ENCODE peak calls at places on chromosomes 5 and 9, in eight cellular contexts. N is ovary, J is mesendoderm, S is dorsolateral prefrontal cortex, U is upper lobe of left lung, G is adrenal gland, C is astrocyte of the cerebellum, O is Panc1. T is an unnamed sample.

GRCh38 chr5:79938468-79938867 is 52.6 kb downstream of the MTX3 start:
- DNase-seq in N (no peak), J (no peak), S (no peak), U (no peak), G (no peak), C (no peak), O (no peak), T (no peak)

GRCh38 chr5:179585903-179586511 is 35.7 kb downstream of the RUFY1 start:
- DNase-seq in N (no peak), J (no peak), S (no peak), U (peak), G (no peak), C (no peak), O (no peak), T (no peak)

GRCh38 chr5:93995126-93995621 is 253.8 kb upstream of the POU5F2 start:
- DNase-seq in N (no peak), J (no peak), S (no peak), U (no peak), G (no peak), C (no peak), O (no peak), T (peak)

GRCh38 chr9:91945277-91946074 is 4.6 kb downstream of the ROR2 start:
- DNase-seq in N (peak), J (peak), S (no peak), U (no peak), G (no peak), C (no peak), O (no peak), T (no peak)

GRCh38 chr9:134336924-134337323 is 10.7 kb downstream of the RXRA start:
- DNase-seq in N (no peak), J (no peak), S (no peak), U (no peak), G (no peak), C (no peak), O (no peak), T (no peak)

GRCh38 chr5:171945066-171945465 is 61.4 kb downstream of the FBXW11 start:
- DNase-seq in N (no peak), J (no peak), S (no peak), U (no peak), G (no peak), C (no peak), O (no peak), T (no peak)

GRCh38 chr9:13513262-13513661 is 233.8 kb upstream of the MPDZ start:
- DNase-seq in N (no peak), J (no peak), S (no peak), U (no peak), G (no peak), C (no peak), O (no peak), T (no peak)

GRCh38 chr9:105415344-105415980 is 32.4 kb upstream of the FSD1L start:
- DNase-seq in N (peak), J (peak), S (peak), U (peak), G (peak), C (peak), O (peak), T (no peak)

GRCh38 chr5:83802686-83803085 is 82.0 kb upstream of the HAPLN1 start:
- DNase-seq in N (no peak), J (no peak), S (no peak), U (no peak), G (no peak), C (no peak), O (no peak), T (peak)

GRCh38 chr5:82735160-82735789 is 341.9 kb downstream of the TMEM167A start:
- DNase-seq in N (no peak), J (no peak), S (no peak), U (no peak), G (no peak), C (peak), O (no peak), T (no peak)

GRCh38 chr5:53303105-53303504 is 177.3 kb upstream of the FST start:
- DNase-seq in N (no peak), J (no peak), S (no peak), U (no peak), G (no peak), C (peak), O (no peak), T (peak)

GRCh38 chr9:120937127-120937526 is 10.5 kb upstream of the TRAF1 start:
- DNase-seq in N (peak), J (no peak), S (no peak), U (no peak), G (no peak), C (no peak), O (no peak), T (no peak)

GRCh38 chr9:121686930-121687541 is 35.6 kb downstream of the DAB2IP start:
- DNase-seq in N (peak), J (peak), S (peak), U (peak), G (peak), C (peak), O (peak), T (no peak)

GRCh38 chr9:1005043-1005667 is 28.7 kb downstream of the DMRT3 start:
- DNase-seq in N (no peak), J (peak), S (peak), U (peak), G (peak), C (peak), O (peak), T (peak)

GRCh38 chr9:2087500-2088313 is 72.6 kb downstream of the SMARCA2 start:
- DNase-seq in N (no peak), J (peak), S (no peak), U (no peak), G (no peak), C (no peak), O (peak), T (no peak)

GRCh38 chr5:40823459-40823858 is 11.6 kb downstream of the RPL37 start:
- DNase-seq in N (no peak), J (peak), S (no peak), U (no peak), G (no peak), C (no peak), O (no peak), T (no peak)

GRCh38 chr5:78514427-78515345 is 133.9 kb downstream of the LHFPL2 start:
- DNase-seq in N (no peak), J (no peak), S (no peak), U (no peak), G (no peak), C (no peak), O (no peak), T (no peak)

GRCh38 chr9:6052520-6052919 is 37.1 kb upstream of the RANBP6 start:
- DNase-seq in N (no peak), J (peak), S (no peak), U (no peak), G (no peak), C (no peak), O (no peak), T (no peak)

GRCh38 chr5:180353963-180354574 is 933 bp upstream of the GFPT2 start:
- DNase-seq in N (peak), J (no peak), S (no peak), U (no peak), G (no peak), C (no peak), O (no peak), T (no peak)

GRCh38 chr5:147168578-147169327 is 66.1 kb upstream of the STK32A start:
- DNase-seq in N (no peak), J (peak), S (no peak), U (no peak), G (no peak), C (no peak), O (no peak), T (no peak)

GRCh38 chr9:69649566-69650260 is 22.5 kb downstream of the APBA1 start:
- DNase-seq in N (no peak), J (no peak), S (no peak), U (no peak), G (no peak), C (no peak), O (no peak), T (peak)

GRCh38 chr5:121006206-121006605 is 542.1 kb downstream of the PRR16 start:
- DNase-seq in N (no peak), J (no peak), S (no peak), U (no peak), G (no peak), C (no peak), O (no peak), T (no peak)

GRCh38 chr9:86175223-86175622 is 75.9 kb upstream of the GOLM1 start:
- DNase-seq in N (no peak), J (no peak), S (no peak), U (no peak), G (no peak), C (no peak), O (no peak), T (no peak)

GRCh38 chr5:107428303-107428761 is 242.4 kb downstream of the EFNA5 start:
- DNase-seq in N (no peak), J (no peak), S (no peak), U (no peak), G (no peak), C (peak), O (no peak), T (no peak)

GRCh38 chr9:36151306-36152210 is 15.0 kb downstream of the GLIPR2 start:
- DNase-seq in N (no peak), J (peak), S (no peak), U (peak), G (no peak), C (no peak), O (no peak), T (no peak)

GRCh38 chr5:20556364-20556763 is 568.4 kb upstream of the CDH18 start:
- DNase-seq in N (no peak), J (peak), S (no peak), U (no peak), G (no peak), C (peak), O (no peak), T (no peak)

GRCh38 chr5:165157209-165157608 is 1651.8 kb downstream of the MAT2B start:
- DNase-seq in N (no peak), J (no peak), S (no peak), U (no peak), G (no peak), C (no peak), O (no peak), T (no peak)

GRCh38 chr5:170296935-170297588 is 515 bp downstream of the LCP2 start:
- DNase-seq in N (no peak), J (no peak), S (no peak), U (no peak), G (no peak), C (no peak), O (no peak), T (no peak)

DNA sequence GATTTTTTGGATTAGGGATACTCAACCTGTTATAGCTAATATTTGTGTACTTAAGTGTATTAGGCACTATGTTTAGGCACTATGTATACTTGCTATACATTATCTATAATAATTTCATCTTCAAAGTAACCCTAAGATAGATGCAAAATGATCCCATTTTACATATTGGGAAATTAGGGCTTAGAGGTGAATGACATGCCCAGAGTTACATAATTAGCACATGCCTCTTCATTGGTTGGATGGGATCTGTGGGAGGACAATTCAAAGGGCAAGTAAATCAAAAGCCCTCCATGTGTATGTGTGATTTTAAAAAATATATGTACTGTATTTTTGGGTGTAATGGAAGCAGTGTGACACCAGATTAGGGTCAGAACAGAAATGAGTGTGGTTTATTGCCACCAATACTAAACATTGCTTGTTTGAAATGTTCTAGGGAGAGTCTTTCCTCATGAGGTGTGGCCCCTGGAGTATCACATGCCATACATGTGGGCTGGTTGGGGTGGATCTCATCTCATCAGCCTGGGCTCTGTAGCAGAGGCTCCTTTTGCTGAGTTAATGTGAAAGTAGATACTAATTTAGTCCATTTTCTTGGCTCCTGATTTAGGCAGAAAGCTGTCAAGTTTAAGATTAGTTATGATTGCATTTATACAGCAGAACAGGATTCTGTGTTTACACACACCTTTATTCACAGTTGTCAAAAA is 5.5 kb downstream of the C9orf85 start:
- DNase-seq in N (no peak), J (no peak), S (no peak), U (no peak), G (no peak), C (no peak), O (no peak), T (no peak)
- H3K4me3 ChIP-seq in N (no peak), J (no peak), S (no peak), U (no peak), G (no peak), C (no peak), O (no peak), T (no peak)

DNA sequence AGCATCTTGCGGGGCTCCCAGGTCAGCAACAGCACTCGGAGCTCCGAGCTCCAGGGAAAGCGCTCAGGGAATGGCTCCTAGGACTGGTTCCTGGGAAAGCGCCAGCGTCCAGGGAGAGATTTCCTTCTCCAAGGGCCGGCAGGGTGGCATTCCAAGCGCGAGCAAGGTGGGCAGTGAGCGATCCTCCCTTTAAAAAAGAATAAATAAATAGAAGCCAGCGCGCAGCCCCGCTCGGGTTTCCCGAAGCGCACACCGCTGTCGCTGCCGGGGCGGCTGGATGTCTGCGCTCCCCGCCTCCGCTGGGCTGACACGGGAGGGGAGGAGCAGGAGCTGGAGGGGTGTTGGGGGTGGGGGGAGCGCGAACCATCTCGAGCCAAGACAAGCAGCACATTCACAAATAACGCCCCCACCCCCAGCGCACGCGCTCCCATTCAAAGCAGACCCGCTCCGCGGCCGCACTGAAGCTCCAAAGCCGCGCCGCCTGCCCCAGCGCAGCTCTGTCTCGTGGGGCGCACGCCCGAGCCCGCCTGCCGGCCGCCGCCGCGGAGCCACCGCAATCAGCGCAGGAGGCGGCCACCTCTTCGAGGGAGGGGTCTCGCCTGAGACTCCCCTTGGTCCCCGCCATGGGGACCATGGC is 327.5 kb downstream of the SH3GL2 start:
- DNase-seq in N (peak), J (peak), S (peak), U (no peak), G (no peak), C (no peak), O (no peak), T (no peak)
- H3K4me3 ChIP-seq in N (peak), J (peak), S (peak), U (no peak), G (no peak), C (no peak), O (no peak), T (no peak)

GRCh38 chr9:124766326-124766725 is 4.8 kb downstream of the NR6A1 start:
- DNase-seq in N (no peak), J (no peak), S (no peak), U (no peak), G (no peak), C (no peak), O (no peak), T (no peak)
- H3K4me3 ChIP-seq in N (no peak), J (no peak), S (no peak), U (no peak), G (no peak), C (no peak), O (no peak), T (no peak)

DNA sequence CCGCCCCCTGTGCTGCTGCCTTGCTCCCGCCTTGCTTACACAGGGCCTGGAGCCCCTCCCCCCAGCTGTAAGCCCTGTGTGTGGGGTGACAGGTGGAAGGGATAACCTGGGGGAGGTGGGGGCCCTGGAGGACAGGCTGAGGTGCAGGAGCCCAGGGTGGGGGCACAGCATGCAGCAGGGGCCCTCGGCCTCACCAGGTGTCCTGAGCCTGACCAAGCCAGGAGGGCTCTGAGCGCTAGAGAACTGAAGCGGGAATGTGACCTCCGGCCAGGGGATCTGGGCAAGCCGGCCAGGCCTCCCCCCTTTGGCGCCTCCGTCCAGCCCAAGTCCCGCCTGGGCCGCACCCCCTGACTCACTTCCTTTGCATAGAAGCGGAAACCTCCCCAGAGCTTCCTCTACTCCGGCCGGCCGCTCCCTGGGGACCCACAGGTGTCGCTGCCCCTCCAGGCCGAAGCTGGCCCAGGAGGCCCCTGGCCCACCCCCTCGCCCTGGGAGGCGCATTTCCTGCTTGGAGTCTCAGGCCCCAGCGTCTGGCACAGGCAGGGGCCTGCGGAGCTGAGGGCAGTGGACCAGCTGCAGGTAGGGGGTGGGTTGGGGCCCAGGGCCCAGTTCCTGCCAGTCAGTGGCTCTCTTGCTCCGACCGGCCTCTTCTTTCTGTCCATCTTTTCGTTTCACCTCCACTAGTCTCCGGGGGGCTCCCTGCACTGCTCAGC is at the start of gene TOR4A:
- DNase-seq in N (peak), J (peak), S (peak), U (peak), G (peak), C (no peak), O (no peak), T (no peak)
- H3K4me3 ChIP-seq in N (peak), J (peak), S (peak), U (peak), G (no peak), C (peak), O (peak), T (peak)

DNA sequence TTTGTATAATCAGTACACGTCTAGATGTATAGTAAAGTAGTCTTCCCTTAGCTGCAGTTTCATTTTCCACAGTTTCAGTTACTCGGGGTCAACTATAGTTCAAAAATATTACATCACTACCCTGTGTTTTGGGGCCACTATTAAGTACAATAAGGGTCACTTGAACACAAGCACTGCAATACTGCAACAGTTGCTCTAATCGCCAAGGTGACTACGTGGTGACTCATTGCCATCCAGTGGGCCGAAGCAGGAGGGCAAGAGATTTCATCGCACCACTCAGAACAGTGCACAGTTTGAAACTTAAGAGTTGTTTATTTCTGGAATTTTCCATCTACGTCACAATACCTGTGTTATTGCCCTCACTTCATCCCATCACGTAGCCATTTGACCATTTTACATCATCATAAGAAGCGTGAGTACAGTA is at the start of gene ARL14EPL:
- DNase-seq in N (no peak), J (peak), S (no peak), U (peak), G (peak), C (peak), O (peak), T (peak)
- H3K4me3 ChIP-seq in N (no peak), J (no peak), S (no peak), U (no peak), G (no peak), C (no peak), O (no peak), T (no peak)

GRCh38 chr9:136900988-136901515 is 14.7 kb downstream of the TRAF2 start:
- DNase-seq in N (no peak), J (no peak), S (no peak), U (peak), G (no peak), C (no peak), O (no peak), T (no peak)

GRCh38 chr9:136900556-136900955 is 14.2 kb downstream of the TRAF2 start:
- DNase-seq in N (no peak), J (no peak), S (no peak), U (no peak), G (no peak), C (no peak), O (no peak), T (no peak)

GRCh38 chr9:136903041-136903554 is 16.8 kb downstream of the TRAF2 start:
- DNase-seq in N (no peak), J (no peak), S (no peak), U (peak), G (no peak), C (no peak), O (no peak), T (no peak)

GRCh38 chr9:136902259-136902821 is 16.0 kb downstream of the TRAF2 start:
- DNase-seq in N (no peak), J (no peak), S (no peak), U (peak), G (peak), C (no peak), O (no peak), T (peak)

GRCh38 chr9:136901516-136902258 is 15.4 kb downstream of the TRAF2 start:
- DNase-seq in N (no peak), J (peak), S (no peak), U (peak), G (no peak), C (no peak), O (no peak), T (no peak)
- H3K4me3 ChIP-seq in N (no peak), J (no peak), S (no peak), U (no peak), G (no peak), C (no peak), O (no peak), T (no peak)

GRCh38 chr9:98727428-98727827 is 18.7 kb upstream of the GABBR2 start:
- DNase-seq in N (no peak), J (no peak), S (no peak), U (no peak), G (no peak), C (no peak), O (no peak), T (no peak)
- H3K4me3 ChIP-seq in N (no peak), J (no peak), S (no peak), U (no peak), G (no peak), C (no peak), O (no peak), T (no peak)

DNA sequence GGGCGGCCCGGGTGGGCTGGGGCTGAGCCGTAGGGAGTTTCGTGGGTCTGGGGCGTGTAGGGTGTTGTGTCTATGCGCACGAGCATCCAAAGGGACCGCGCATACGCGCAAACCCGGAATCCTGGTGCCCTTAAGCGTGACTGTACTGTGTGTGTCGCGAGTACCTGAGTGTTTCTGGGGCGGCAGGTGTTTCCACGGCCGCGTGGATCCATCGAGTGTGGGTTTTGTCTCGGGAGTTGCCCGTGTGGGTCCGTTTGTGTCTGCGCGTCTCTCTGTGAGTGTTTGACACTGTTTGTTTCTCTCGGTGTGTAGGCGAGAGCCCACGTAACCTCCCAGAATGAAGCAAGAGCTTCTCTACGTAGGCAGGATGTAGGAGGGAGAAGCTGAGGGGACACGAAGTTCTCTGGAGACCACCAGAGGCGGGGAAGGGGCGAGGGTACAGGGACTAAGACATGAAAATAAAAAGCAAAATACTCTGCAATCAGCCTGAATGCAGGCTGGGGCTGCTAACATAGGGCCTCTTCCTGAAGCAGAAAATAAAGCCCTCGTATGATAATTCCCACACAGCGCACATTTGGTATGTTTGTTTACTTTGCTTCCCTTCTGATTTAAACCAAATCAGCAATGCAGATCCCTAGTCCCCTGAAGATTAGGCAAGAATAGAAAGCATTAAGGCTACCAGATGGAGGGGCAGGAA is 583 bp upstream of the BRINP1 start:
- DNase-seq in N (no peak), J (peak), S (no peak), U (no peak), G (no peak), C (no peak), O (no peak), T (no peak)
- H3K4me3 ChIP-seq in N (no peak), J (peak), S (peak), U (peak), G (no peak), C (peak), O (no peak), T (peak)

T was measured in AG09309.